ENCODE peak calls at places on chromosomes 6 and 20, in nine cellular contexts. U is MCF 10A, L is KBM-7, Z is fibroblast of mammary gland, N is NCI-H1092 treated with DMSO at 0.1 percent for 48 hours, Y is WTC11, J is NCI-H2029, A is RWPE1, W is hepatocyte. F is an unnamed sample.

GRCh38 chr20:34010405-34010895 is 16.7 kb downstream of the RALY start:
- DNase-seq in U (no peak), L (no peak), Z (no peak), N (no peak), Y (no peak), J (no peak), A (no peak), W (no peak), F (no peak)

GRCh38 chr6:70834520-70834919 is 122.3 kb downstream of the B3GAT2 start:
- DNase-seq in U (peak), L (no peak), Z (peak), N (no peak), Y (no peak), J (no peak), A (no peak), W (no peak), F (peak)

GRCh38 chr6:166381733-166382499 is 824 bp downstream of the MPC1 start:
- DNase-seq in U (peak), L (peak), Z (peak), N (peak), Y (peak), J (peak), A (peak), W (peak), F (peak)

GRCh38 chr20:50663095-50663821 is 28.1 kb downstream of the RIPOR3 start:
- DNase-seq in U (peak), L (no peak), Z (no peak), N (peak), Y (no peak), J (no peak), A (peak), W (peak), F (no peak)

GRCh38 chr6:9657994-9658393 is 756.9 kb downstream of the TFAP2A start:
- DNase-seq in U (peak), L (no peak), Z (no peak), N (no peak), Y (no peak), J (no peak), A (peak), W (no peak), F (no peak)

GRCh38 chr6:40719671-40720374 is 132.7 kb upstream of the LRFN2 start:
- DNase-seq in U (peak), L (peak), Z (peak), N (no peak), Y (peak), J (peak), A (no peak), W (peak), F (peak)

GRCh38 chr6:112013051-112013450 is 40.9 kb upstream of the CCN6 start:
- DNase-seq in U (no peak), L (no peak), Z (no peak), N (no peak), Y (no peak), J (no peak), A (no peak), W (no peak), F (no peak)

GRCh38 chr20:44642203-44643153 is 9.0 kb downstream of the ADA start:
- DNase-seq in U (peak), L (peak), Z (peak), N (peak), Y (peak), J (peak), A (peak), W (peak), F (peak)

GRCh38 chr20:23683807-23684206 is 5.0 kb downstream of the CST4 start:
- DNase-seq in U (no peak), L (no peak), Z (no peak), N (no peak), Y (no peak), J (no peak), A (no peak), W (no peak), F (no peak)

GRCh38 chr6:160450849-160451248 is 102.7 kb downstream of the SLC22A3 start:
- DNase-seq in U (no peak), L (no peak), Z (no peak), N (no peak), Y (no peak), J (no peak), A (no peak), W (no peak), F (no peak)

GRCh38 chr20:17967595-17968365 is 814 bp downstream of the SNX5 start:
- DNase-seq in U (peak), L (peak), Z (peak), N (no peak), Y (no peak), J (no peak), A (no peak), W (no peak), F (peak)

GRCh38 chr20:33349493-33349892 is 51.8 kb downstream of the CDK5RAP1 start:
- DNase-seq in U (no peak), L (no peak), Z (no peak), N (no peak), Y (no peak), J (no peak), A (no peak), W (no peak), F (no peak)

GRCh38 chr6:158150701-158151100 is 17.4 kb downstream of the SERAC1 start:
- DNase-seq in U (peak), L (no peak), Z (peak), N (no peak), Y (no peak), J (no peak), A (peak), W (no peak), F (no peak)

GRCh38 chr6:54307412-54308036 is 717 bp upstream of the TINAG start:
- DNase-seq in U (no peak), L (no peak), Z (no peak), N (no peak), Y (no peak), J (no peak), A (no peak), W (peak), F (no peak)

GRCh38 chr20:56676679-56677078 is 47.6 kb downstream of the TFAP2C start:
- DNase-seq in U (no peak), L (no peak), Z (no peak), N (no peak), Y (no peak), J (no peak), A (no peak), W (no peak), F (no peak)

GRCh38 chr6:170222498-170223471 is 68.1 kb downstream of the DLL1 start:
- DNase-seq in U (peak), L (peak), Z (no peak), N (peak), Y (no peak), J (peak), A (no peak), W (no peak), F (no peak)

GRCh38 chr6:27668442-27669275 is 195.8 kb upstream of the ZNF184 start:
- DNase-seq in U (peak), L (no peak), Z (peak), N (peak), Y (peak), J (no peak), A (no peak), W (peak), F (peak)

GRCh38 chr20:2084703-2085102 is 16.9 kb upstream of the STK35 start:
- DNase-seq in U (peak), L (no peak), Z (no peak), N (no peak), Y (no peak), J (no peak), A (no peak), W (no peak), F (peak)

GRCh38 chr20:7930386-7930785 is 9.9 kb downstream of the HAO1 start:
- DNase-seq in U (no peak), L (peak), Z (no peak), N (no peak), Y (no peak), J (no peak), A (no peak), W (no peak), F (no peak)

GRCh38 chr6:136113736-136114173 is 136.4 kb downstream of the MTFR2 start:
- DNase-seq in U (peak), L (peak), Z (peak), N (peak), Y (peak), J (peak), A (peak), W (peak), F (peak)

GRCh38 chr20:21156266-21156665 is 30.4 kb downstream of the KIZ start:
- DNase-seq in U (peak), L (no peak), Z (peak), N (no peak), Y (no peak), J (no peak), A (peak), W (no peak), F (peak)

GRCh38 chr6:3822747-3823445 is 26.3 kb upstream of the FAM50B start:
- DNase-seq in U (no peak), L (no peak), Z (peak), N (no peak), Y (no peak), J (no peak), A (peak), W (no peak), F (no peak)

GRCh38 chr6:91730710-91731109 is 1143.8 kb upstream of the MAP3K7 start:
- DNase-seq in U (no peak), L (no peak), Z (no peak), N (no peak), Y (no peak), J (no peak), A (no peak), W (no peak), F (no peak)

GRCh38 chr20:2516399-2516798 is 7.7 kb upstream of the ZNF343 start:
- DNase-seq in U (no peak), L (no peak), Z (no peak), N (no peak), Y (no peak), J (no peak), A (no peak), W (no peak), F (no peak)

GRCh38 chr6:139518556-139519091 is 144.2 kb upstream of the CITED2 start:
- DNase-seq in U (no peak), L (no peak), Z (no peak), N (no peak), Y (no peak), J (no peak), A (no peak), W (no peak), F (no peak)

GRCh38 chr6:3690506-3690905 is 61.0 kb downstream of the PXDC1 start:
- DNase-seq in U (no peak), L (no peak), Z (no peak), N (no peak), Y (no peak), J (no peak), A (no peak), W (no peak), F (no peak)

GRCh38 chr6:128327890-128328289 is 192.5 kb downstream of the PTPRK start:
- DNase-seq in U (peak), L (peak), Z (peak), N (no peak), Y (peak), J (no peak), A (no peak), W (peak), F (no peak)

GRCh38 chr6:26157150-26157837 is 70.1 kb downstream of the HFE start:
- DNase-seq in U (peak), L (no peak), Z (no peak), N (peak), Y (peak), J (peak), A (peak), W (peak), F (peak)

GRCh38 chr20:53255102-53255710 is 283.0 kb downstream of the TSHZ2 start:
- DNase-seq in U (no peak), L (no peak), Z (no peak), N (no peak), Y (no peak), J (no peak), A (no peak), W (no peak), F (no peak)

GRCh38 chr6:20411544-20411943 is 9.9 kb downstream of the E2F3 start:
- DNase-seq in U (no peak), L (no peak), Z (no peak), N (no peak), Y (no peak), J (no peak), A (no peak), W (no peak), F (no peak)

GRCh38 chr20:44247131-44247571 is at the start of gene GDAP1L1:
- DNase-seq in U (no peak), L (no peak), Z (no peak), N (peak), Y (peak), J (no peak), A (no peak), W (peak), F (no peak)

GRCh38 chr20:24102290-24102689 is 113.7 kb upstream of the GGTLC1 start:
- DNase-seq in U (peak), L (peak), Z (peak), N (no peak), Y (peak), J (no peak), A (no peak), W (no peak), F (no peak)

GRCh38 chr6:121896363-121896762 is 460.9 kb downstream of the GJA1 start:
- DNase-seq in U (no peak), L (no peak), Z (no peak), N (no peak), Y (no peak), J (no peak), A (no peak), W (no peak), F (no peak)

GRCh38 chr6:17530321-17530835 is 69.7 kb upstream of the FAM8A1 start:
- DNase-seq in U (no peak), L (no peak), Z (no peak), N (no peak), Y (no peak), J (no peak), A (no peak), W (no peak), F (no peak)

GRCh38 chr6:16925461-16925860 is 164.2 kb upstream of the ATXN1 start:
- DNase-seq in U (no peak), L (no peak), Z (no peak), N (no peak), Y (no peak), J (no peak), A (no peak), W (no peak), F (peak)

F was measured in GM03348.